ENCODE peak calls at places on chromosomes 1 and 21, in nine cellular contexts. U is NCI-H1105; T is DMS153; M is NCI-H2171; K is GM12892; Y is HT1080; V is progenitor cell of endocrine pancreas; J is cardiac muscle cell; E is stimulated activated CD4-positive, alpha-beta T cell treated with anti-CD3 and anti-CD28 coated beads, Interleukin-15, amount 100 ng/mL, for 24 hours. B is an unnamed sample.

GRCh38 chr1:103546496-103546895 is 21.0 kb downstream of the RNPC3 start:
- DNase-seq in U (no peak), T (no peak), M (no peak), K (no peak), Y (no peak), V (no peak), J (no peak), E (no peak), B (no peak)

GRCh38 chr1:37930246-37931142 is 16.4 kb downstream of the INPP5B start:
- DNase-seq in U (no peak), T (no peak), M (no peak), K (no peak), Y (no peak), V (no peak), J (peak), E (peak), B (no peak)

GRCh38 chr1:201648066-201648910 is 109.4 kb downstream of the NAV1 start:
- DNase-seq in U (peak), T (peak), M (peak), K (no peak), Y (no peak), V (peak), J (peak), E (peak), B (peak)

GRCh38 chr1:242005866-242006565 is 7.1 kb upstream of the MAP1LC3C start:
- DNase-seq in U (no peak), T (no peak), M (no peak), K (no peak), Y (peak), V (no peak), J (no peak), E (no peak), B (no peak)

GRCh38 chr1:32808580-32808979 is 8.6 kb downstream of the YARS1 start:
- DNase-seq in U (no peak), T (no peak), M (no peak), K (no peak), Y (no peak), V (no peak), J (no peak), E (no peak), B (no peak)

GRCh38 chr1:195934839-195935557 is 673.2 kb downstream of the KCNT2 start:
- DNase-seq in U (peak), T (peak), M (no peak), K (no peak), Y (no peak), V (no peak), J (no peak), E (no peak), B (no peak)

GRCh38 chr1:170885551-170885950 is 49.8 kb upstream of the MROH9 start:
- DNase-seq in U (no peak), T (no peak), M (no peak), K (no peak), Y (no peak), V (no peak), J (no peak), E (no peak), B (no peak)

GRCh38 chr1:7686301-7686850 is 84.7 kb upstream of the VAMP3 start:
- DNase-seq in U (no peak), T (no peak), M (no peak), K (no peak), Y (no peak), V (no peak), J (no peak), E (no peak), B (no peak)

GRCh38 chr1:151309851-151310323 is 17.3 kb downstream of the PI4KB start:
- DNase-seq in U (no peak), T (no peak), M (peak), K (no peak), Y (no peak), V (no peak), J (no peak), E (no peak), B (no peak)

GRCh38 chr21:44599264-44600029 is 950 bp upstream of the KRTAP10-7 start:
- DNase-seq in U (no peak), T (no peak), M (no peak), K (no peak), Y (no peak), V (no peak), J (no peak), E (no peak), B (no peak)

GRCh38 chr1:60848583-60849188 is 233.7 kb upstream of the NFIA start:
- DNase-seq in U (peak), T (no peak), M (peak), K (no peak), Y (peak), V (no peak), J (peak), E (no peak), B (peak)

GRCh38 chr1:204599596-204599995 is 83.4 kb downstream of the MDM4 start:
- DNase-seq in U (no peak), T (no peak), M (no peak), K (no peak), Y (no peak), V (no peak), J (no peak), E (no peak), B (no peak)

GRCh38 chr1:8218351-8219092 is 99.4 kb upstream of the SLC45A1 start:
- DNase-seq in U (no peak), T (no peak), M (no peak), K (no peak), Y (peak), V (no peak), J (no peak), E (no peak), B (no peak)

GRCh38 chr1:234206651-234207284 is 166.5 kb upstream of the COA6 start:
- DNase-seq in U (no peak), T (no peak), M (no peak), K (no peak), Y (peak), V (no peak), J (no peak), E (no peak), B (no peak)

GRCh38 chr21:42840411-42841155 is 38.8 kb downstream of the WDR4 start:
- DNase-seq in U (no peak), T (no peak), M (no peak), K (no peak), Y (no peak), V (no peak), J (no peak), E (no peak), B (no peak)

GRCh38 chr1:87706198-87706597 is 377.5 kb downstream of the LMO4 start:
- DNase-seq in U (no peak), T (no peak), M (no peak), K (no peak), Y (no peak), V (no peak), J (no peak), E (no peak), B (no peak)

GRCh38 chr1:195909061-195909460 is 699.2 kb downstream of the KCNT2 start:
- DNase-seq in U (no peak), T (no peak), M (no peak), K (no peak), Y (no peak), V (no peak), J (no peak), E (no peak), B (no peak)

GRCh38 chr1:92851729-92852128 is 19.9 kb downstream of the RPL5 start:
- DNase-seq in U (peak), T (no peak), M (peak), K (no peak), Y (no peak), V (no peak), J (no peak), E (no peak), B (no peak)

GRCh38 chr1:223680188-223680587 is 14.7 kb upstream of the CAPN8 start:
- DNase-seq in U (no peak), T (no peak), M (no peak), K (no peak), Y (peak), V (no peak), J (no peak), E (no peak), B (no peak)

GRCh38 chr21:41961282-41961701 is 7.5 kb upstream of the C2CD2 start:
- DNase-seq in U (no peak), T (no peak), M (no peak), K (no peak), Y (peak), V (no peak), J (no peak), E (no peak), B (no peak)

GRCh38 chr1:201562659-201563405 is 23.9 kb downstream of the NAV1 start:
- DNase-seq in U (no peak), T (no peak), M (no peak), K (no peak), Y (peak), V (no peak), J (no peak), E (no peak), B (no peak)

B was measured in SK-N-DZ.